ENCODE peak calls at places on chromosome 20, in seven cellular contexts. Z is ecto neural progenitor cell; V is IMR-90; N is effector memory CD8-positive, alpha-beta T cell; L is NCI-H226; M is dorsolateral prefrontal cortex; J is ascending aorta. X is an unnamed sample.

GRCh38 chr20:43755851-43756250 is 29.0 kb upstream of the GTSF1L start:
- DNase-seq in N (no peak), J (no peak), L (no peak), M (no peak), V (peak; percentile 74), Z (no peak), X (no peak)

GRCh38 chr20:35515949-35516645 is 13.4 kb downstream of the C20orf173 start:
- DNase-seq in L (peak; percentile 94), Z (no peak), M (no peak), J (no peak), N (no peak), V (peak; percentile 86), X (no peak)

GRCh38 chr20:47357296-47358051 is 975 bp upstream of the ZMYND8 start:
- DNase-seq in M (peak; percentile 88), L (peak; percentile 99), J (peak; percentile 19), Z (peak; percentile 83), N (peak; percentile 53), V (peak; percentile 94), X (no peak)

GRCh38 chr20:11098888-11099287 is 425.1 kb upstream of the JAG1 start:
- DNase-seq in J (no peak), M (no peak), V (no peak), N (no peak), L (no peak), Z (no peak), X (no peak)

GRCh38 chr20:63490416-63490815 is 8.5 kb downstream of the EEF1A2 start:
- DNase-seq in L (no peak), N (no peak), J (no peak), M (no peak), V (no peak), Z (no peak), X (no peak)

GRCh38 chr20:38843346-38843745 is 37.8 kb downstream of the PPP1R16B start:
- DNase-seq in Z (no peak), M (no peak), V (no peak), L (no peak), N (no peak), J (no peak), X (no peak)

GRCh38 chr20:46990017-46990810 is 95.6 kb downstream of the EYA2 start:
- DNase-seq in Z (no peak), V (no peak), J (no peak), L (no peak), N (no peak), M (no peak), X (no peak)

GRCh38 chr20:44571367-44571766 is 11.0 kb upstream of the PKIG start:
- DNase-seq in V (no peak), L (no peak), J (no peak), Z (no peak), N (no peak), M (no peak), X (no peak)

GRCh38 chr20:59678286-59678685 is 73.9 kb downstream of the PHACTR3 start:
- DNase-seq in L (no peak), M (no peak), N (no peak), V (no peak), J (no peak), Z (peak; percentile 17), X (no peak)

GRCh38 chr20:3238616-3239025 is 369 bp downstream of the SLC4A11 start:
- DNase-seq in N (peak; percentile 44), V (no peak), M (no peak), L (peak; percentile 4), J (no peak), Z (peak; percentile 63), X (no peak)

GRCh38 chr20:16203091-16203490 is 370.2 kb downstream of the KIF16B start:
- DNase-seq in M (no peak), J (no peak), L (no peak), N (no peak), V (no peak), Z (no peak), X (no peak)

GRCh38 chr20:54454982-54455381 is 20.4 kb upstream of the DOK5 start:
- DNase-seq in V (no peak), N (no peak), J (no peak), Z (no peak), L (no peak), M (no peak), X (no peak)

GRCh38 chr20:19918965-19919329 is 98.2 kb upstream of the NAA20 start:
- DNase-seq in J (no peak), N (no peak), Z (no peak), M (no peak), V (no peak), L (no peak), X (no peak)

GRCh38 chr20:61733216-61733615 is 332.5 kb downstream of the TAF4 start:
- DNase-seq in N (no peak), M (no peak), J (no peak), L (no peak), Z (no peak), V (no peak), X (no peak)

X was measured in SIG-M5.